ENCODE peak calls at places on chromosomes 13 and 19, in five cellular contexts. S, L, U, H and J are unnamed samples.

GRCh38 chr19:49148784-49149651 is 6.2 kb downstream of the HRC start:
- DNase-seq in L (peak; percentile 100), U (peak; percentile 98), S (peak; percentile 99), H (peak; percentile 97), J (peak; percentile 99)

GRCh38 chr13:44389856-44390255 is 16.2 kb downstream of the SERP2 start:
- DNase-seq in L (no peak), S (no peak), U (no peak), H (no peak), J (no peak)

GRCh38 chr13:30504081-30504480 is 38.3 kb upstream of the HMGB1 start:
- DNase-seq in L (no peak), S (no peak), U (no peak), H (no peak), J (no peak)

GRCh38 chr13:112685856-112686255 is 4.0 kb upstream of the ATP11A start:
- DNase-seq in U (peak; percentile 25), H (no peak), S (peak; percentile 24), L (peak; percentile 40), J (peak; percentile 84)

GRCh38 chr13:65914707-65915106 is 1315.4 kb downstream of the PCDH9 start:
- DNase-seq in S (no peak), H (no peak), L (no peak), U (no peak), J (no peak)

GRCh38 chr13:21022694-21023325 is 38.6 kb downstream of the LATS2 start:
- DNase-seq in H (peak; percentile 62), L (no peak), S (no peak), U (no peak), J (no peak)

GRCh38 chr19:38152461-38153379 is 71.3 kb downstream of the DPF1 start:
- DNase-seq in U (no peak), L (no peak), H (no peak), S (no peak), J (no peak)

GRCh38 chr19:41871573-41872383 is 5.3 kb upstream of the CD79A start:
- DNase-seq in U (no peak), H (peak; percentile 61), L (no peak), S (no peak), J (peak; percentile 74)

GRCh38 chr19:8459520-8460260 is 14.9 kb downstream of the HNRNPM start:
- DNase-seq in S (no peak), H (no peak), U (no peak), L (no peak), J (no peak)

GRCh38 chr13:41897126-41897525 is 63.8 kb downstream of the VWA8 start:
- DNase-seq in U (no peak), L (no peak), S (no peak), H (no peak), J (no peak)

GRCh38 chr19:45306522-45307027 is 16.1 kb downstream of the CKM start:
- DNase-seq in U (no peak), S (no peak), H (no peak), L (no peak), J (no peak)

GRCh38 chr13:34762312-34762711 is 179.8 kb upstream of the NBEA start:
- DNase-seq in H (no peak), L (no peak), S (no peak), U (no peak), J (no peak)

GRCh38 chr13:104011505-104012270 is 945.5 kb upstream of the SLC10A2 start:
- DNase-seq in H (no peak), U (no peak), L (peak; percentile 25), S (peak; percentile 26), J (peak; percentile 73)

GRCh38 chr13:39847336-39847735 is 191.9 kb downstream of the COG6 start:
- DNase-seq in L (no peak), U (no peak), H (no peak), S (no peak), J (no peak)

GRCh38 chr13:73056054-73056962 is 2.5 kb upstream of the KLF5 start:
- DNase-seq in U (no peak), H (no peak), L (no peak), S (no peak), J (no peak)

GRCh38 chr19:52007436-52007804 is 591 bp downstream of the ZNF615 start:
- DNase-seq in U (no peak), S (peak; percentile 31), L (peak; percentile 21), H (no peak), J (no peak)

GRCh38 chr19:18998276-18998675 is 35.0 kb downstream of the SUGP2 start:
- DNase-seq in U (no peak), S (no peak), H (no peak), L (no peak), J (no peak)
- H3K4me1 ChIP-seq in U (no peaks in the 10 kb centered on the region), S (no peaks in the 10 kb centered on the region), H (no peaks in the 10 kb centered on the region), L (no peaks in the 10 kb centered on the region), J (peaks cover 6% of the 10 kb centered on the region)

GRCh38 chr13:50129065-50129922 is 114.0 kb downstream of the KCNRG start:
- DNase-seq in S (no peak), L (no peak), H (no peak), U (no peak), J (peak; percentile 79)
- H3K4me1 ChIP-seq in S (no peaks in the 10 kb centered on the region), L (peaks cover 43% of the 10 kb centered on the region), H (peaks cover 44% of the 10 kb centered on the region), U (peaks cover 21% of the 10 kb centered on the region), J (peaks cover 15% of the 10 kb centered on the region)

GRCh38 chr19:17795495-17795856 is 538 bp downstream of the B3GNT3 start:
- DNase-seq in U (no peak), S (no peak), H (no peak), L (no peak), J (no peak)
- H3K4me1 ChIP-seq in U (no peaks in the 10 kb centered on the region), S (no peaks in the 10 kb centered on the region), H (peaks cover 6% of the 10 kb centered on the region), L (peaks cover 54% of the 10 kb centered on the region), J (peaks cover 2% of the 10 kb centered on the region)

DNA sequence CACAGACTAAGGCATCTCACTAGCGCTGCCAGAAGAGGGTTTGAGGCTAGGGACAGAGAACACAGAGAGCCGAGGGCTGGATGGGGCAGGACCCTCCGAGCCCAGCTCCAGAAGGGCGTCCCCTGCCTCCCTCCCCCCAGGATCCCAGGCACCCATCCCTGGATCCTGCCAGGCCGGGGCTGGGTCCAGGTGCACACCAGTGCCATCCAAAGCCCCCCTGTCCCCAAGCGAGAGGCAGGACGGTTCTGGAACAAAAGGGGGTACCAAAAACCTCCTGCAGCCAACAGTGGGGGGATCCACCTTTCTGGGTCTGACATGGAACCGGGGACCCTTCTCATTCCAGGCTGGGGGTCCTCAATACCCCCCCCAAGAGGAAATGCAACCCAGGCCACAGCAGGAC is 4.4 kb upstream of the REXO1 start:
- DNase-seq in S (no peak), H (no peak), U (no peak), L (no peak), J (no peak)
- H3K4me1 ChIP-seq in S (no peaks in the 10 kb centered on the region), H (peaks cover 69% of the 10 kb centered on the region), U (peaks cover 14% of the 10 kb centered on the region), L (peaks cover 46% of the 10 kb centered on the region), J (peaks cover 17% of the 10 kb centered on the region)

DNA sequence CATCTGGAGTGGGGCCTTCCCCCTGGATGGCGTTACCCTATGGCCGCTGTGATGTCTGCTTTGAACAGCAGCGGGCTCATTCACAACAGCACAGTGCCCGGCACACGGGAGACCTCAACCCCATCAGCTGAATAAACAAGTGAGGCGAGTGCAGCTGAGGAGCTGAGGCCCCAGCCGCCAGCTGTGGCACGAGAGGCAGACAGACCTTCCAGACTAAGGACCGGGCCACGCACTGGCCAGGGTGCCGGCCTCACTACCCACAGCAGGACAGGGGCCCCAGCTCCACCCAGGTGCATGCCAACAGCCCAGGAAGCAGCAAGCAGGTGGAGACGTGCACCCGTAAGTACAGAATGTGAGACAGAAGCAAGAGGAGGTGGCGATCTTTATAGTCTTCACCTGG is 39.6 kb downstream of the STK24 start:
- DNase-seq in U (peak; percentile 49), S (no peak), H (no peak), L (no peak), J (no peak)
- H3K4me1 ChIP-seq in U (peaks cover 5% of the 10 kb centered on the region), S (peaks cover 21% of the 10 kb centered on the region), H (peaks cover 50% of the 10 kb centered on the region), L (peaks cover 56% of the 10 kb centered on the region), J (peaks cover 49% of the 10 kb centered on the region)

GRCh38 chr13:91329736-91330135 is 17.8 kb upstream of the MIR17HG start:
- DNase-seq in U (no peak), L (no peak), S (no peak), H (no peak), J (no peak)
- H3K4me1 ChIP-seq in U (no peaks in the 10 kb centered on the region), L (no peaks in the 10 kb centered on the region), S (no peaks in the 10 kb centered on the region), H (no peaks in the 10 kb centered on the region), J (no peaks in the 10 kb centered on the region)

GRCh38 chr19:13027557-13027956 is 32.3 kb downstream of the NFIX start:
- DNase-seq in L (no peak), S (no peak), H (no peak), U (no peak), J (no peak)
- H3K4me1 ChIP-seq in L (peaks cover 59% of the 10 kb centered on the region), S (peaks cover 13% of the 10 kb centered on the region), H (peaks cover 97% of the 10 kb centered on the region), U (peaks cover 67% of the 10 kb centered on the region), J (peaks cover 11% of the 10 kb centered on the region)

DNA sequence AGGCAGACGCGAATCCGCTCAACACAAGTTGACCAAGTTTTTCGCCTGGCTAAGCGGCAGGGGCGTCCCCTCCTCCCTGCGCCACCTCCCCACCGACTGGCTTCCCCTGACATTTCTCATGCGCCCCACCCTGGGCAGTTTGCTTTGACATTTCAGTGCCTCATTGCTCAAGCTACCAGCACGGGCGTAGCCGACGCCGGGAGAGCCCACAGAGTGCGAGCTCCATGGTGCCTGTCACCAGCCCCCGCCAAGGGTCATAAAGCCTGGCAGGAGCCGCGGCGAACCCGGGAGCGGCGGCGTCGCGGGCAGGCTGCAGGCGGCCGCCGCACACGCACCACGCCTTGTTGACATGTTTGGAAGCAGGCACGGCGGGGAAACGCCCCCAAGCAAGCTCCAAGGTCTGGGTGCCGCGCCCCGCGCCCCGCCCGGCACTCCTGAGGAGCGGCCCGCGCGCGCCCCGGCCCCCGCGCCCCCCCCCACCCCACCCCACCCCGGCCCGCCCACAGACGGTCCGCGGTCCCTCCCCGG is 640 bp downstream of the FBXL3 start:
- DNase-seq in S (peak; percentile 84), L (peak; percentile 87), H (peak; percentile 90), U (peak; percentile 92), J (peak; percentile 96)
- H3K4me1 ChIP-seq in S (peaks cover 22% of the 10 kb centered on the region), L (peaks cover 48% of the 10 kb centered on the region), H (peaks cover 51% of the 10 kb centered on the region), U (peaks cover 10% of the 10 kb centered on the region), J (no peaks in the 10 kb centered on the region)

GRCh38 chr13:110102053-110102452 is 204.9 kb downstream of the COL4A1 start:
- DNase-seq in U (no peak), S (no peak), H (no peak), L (no peak), J (no peak)
- H3K4me1 ChIP-seq in U (peaks cover 8% of the 10 kb centered on the region), S (no peaks in the 10 kb centered on the region), H (peaks cover 25% of the 10 kb centered on the region), L (peaks cover 6% of the 10 kb centered on the region), J (no peaks in the 10 kb centered on the region)